ENCODE peak calls at places on chromosomes 5 and 9, in five cellular contexts. Z, W, L, J and C are unnamed samples.

GRCh38 chr9:4225291-4226119 is 74.4 kb downstream of the GLIS3 start:
- DNase-seq in J (no peak), L (peak), Z (no peak), W (peak), C (peak)

GRCh38 chr5:135715267-135716050 is 119.0 kb upstream of the SLC25A48 start:
- DNase-seq in J (no peak), W (no peak), L (no peak), Z (no peak), C (no peak)

GRCh38 chr5:108681079-108681921 is 66.4 kb upstream of the FER start:
- DNase-seq in J (no peak), L (peak), Z (no peak), W (peak), C (peak)

GRCh38 chr5:139642213-139642612 is 5.9 kb upstream of the CXXC5 start:
- DNase-seq in Z (no peak), J (no peak), W (no peak), L (no peak), C (no peak)

GRCh38 chr5:26487553-26487952 is 550.8 kb downstream of the CDH9 start:
- DNase-seq in Z (no peak), J (no peak), W (no peak), L (no peak), C (no peak)

GRCh38 chr5:23977996-23978395 is 470.6 kb downstream of the PRDM9 start:
- DNase-seq in J (no peak), Z (no peak), L (peak), W (no peak), C (peak)

GRCh38 chr9:5838884-5839571 is 6.1 kb upstream of the ERMP1 start:
- DNase-seq in Z (no peak), W (peak), J (no peak), L (no peak), C (peak)

GRCh38 chr9:100505564-100506159 is 32.7 kb downstream of the TMEFF1 start:
- DNase-seq in Z (no peak), J (peak), W (peak), L (peak), C (peak)

GRCh38 chr9:100700689-100701318 is 122.9 kb downstream of the CAVIN4 start:
- DNase-seq in W (peak), Z (no peak), J (no peak), L (no peak), C (no peak)

GRCh38 chr5:16137177-16137576 is 42.4 kb downstream of the MARCHF11 start:
- DNase-seq in J (no peak), W (no peak), L (no peak), Z (no peak), C (no peak)

GRCh38 chr5:78920604-78921003 is 64.5 kb downstream of the ARSB start:
- DNase-seq in J (no peak), L (peak), Z (no peak), W (no peak), C (peak)

DNA sequence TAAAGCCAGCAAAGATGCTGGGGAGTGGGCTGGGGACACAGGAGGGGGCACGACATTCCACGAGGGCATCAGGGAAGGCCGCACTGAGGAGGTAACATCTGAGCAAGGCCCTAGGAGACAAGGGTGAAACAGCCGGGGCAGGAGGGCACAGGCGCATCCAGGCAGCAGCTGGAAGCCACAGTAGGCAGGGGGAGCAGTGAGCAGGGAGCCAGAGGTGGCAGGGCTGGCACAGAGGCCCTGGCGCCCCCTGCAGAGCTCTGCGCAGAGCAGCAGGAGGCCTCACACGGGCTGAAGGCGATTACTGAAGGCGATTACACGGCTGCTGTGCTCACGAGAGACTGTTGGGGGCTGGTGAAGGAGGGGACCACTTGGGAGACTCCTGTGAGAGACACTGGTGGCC is 15.4 kb downstream of the LMAN2 start:
- DNase-seq in L (peak), Z (peak), J (no peak), W (peak), C (peak)
- TF ChIP-seq CTCF in L (peak), Z (no peak), J (no peak), W (peak), C (no peak)

DNA sequence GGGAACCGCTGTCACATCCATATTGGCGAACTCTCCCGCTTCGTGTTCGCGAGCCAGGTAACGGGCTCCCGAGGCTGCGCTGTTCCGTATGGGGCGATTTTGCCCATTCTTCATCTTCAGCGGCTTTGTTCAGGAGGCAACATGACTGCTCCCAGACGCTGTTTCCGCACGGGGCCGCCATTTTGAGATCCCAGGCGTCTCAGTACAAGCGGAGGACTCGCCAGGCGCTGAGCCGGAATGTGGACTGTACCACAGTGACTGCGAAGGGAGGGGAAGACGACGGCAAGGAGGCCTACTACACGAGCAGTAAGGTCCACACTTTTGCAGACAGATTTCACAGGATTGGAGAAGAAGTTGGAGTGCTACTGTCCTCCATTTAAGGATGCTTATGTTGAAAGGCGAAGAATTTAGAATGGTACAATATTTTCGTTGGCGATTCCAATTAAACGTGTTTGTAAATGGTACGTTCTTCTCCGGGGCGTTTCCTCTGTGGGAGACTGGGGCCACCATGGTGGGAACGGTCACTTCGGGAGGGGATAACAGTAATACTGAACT is 41.6 kb upstream of the ZNF300 start:
- DNase-seq in L (no peak), Z (peak), W (no peak), J (peak), C (peak)
- H3K4me3 ChIP-seq in L (no peak), Z (peak), W (no peak), J (peak), C (peak)

DNA sequence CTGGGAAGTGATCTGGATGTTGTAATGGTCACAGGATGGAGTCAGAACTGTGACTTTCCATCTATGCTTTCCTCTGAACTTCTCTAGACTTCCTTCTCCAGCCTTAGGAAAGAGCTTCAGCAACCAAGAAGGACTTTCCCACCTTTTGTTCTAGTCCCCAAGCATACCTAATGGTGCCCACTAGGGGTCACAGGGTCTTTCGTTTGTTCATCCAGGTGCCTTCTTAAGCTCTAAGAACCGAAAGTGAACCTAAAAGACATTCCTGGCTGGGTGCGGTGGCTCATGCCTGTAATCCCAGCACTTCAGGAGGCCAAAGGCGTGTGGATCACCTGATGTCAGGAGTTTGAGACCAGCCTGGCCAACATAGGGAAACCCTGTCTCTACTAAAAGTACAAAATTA is 1.8 kb upstream of the WNT8A start:
- DNase-seq in L (no peak), Z (no peak), J (no peak), W (no peak), C (no peak)
- TF ChIP-seq CTCF in L (no peak), Z (no peak), J (no peak), W (no peak), C (no peak)

DNA sequence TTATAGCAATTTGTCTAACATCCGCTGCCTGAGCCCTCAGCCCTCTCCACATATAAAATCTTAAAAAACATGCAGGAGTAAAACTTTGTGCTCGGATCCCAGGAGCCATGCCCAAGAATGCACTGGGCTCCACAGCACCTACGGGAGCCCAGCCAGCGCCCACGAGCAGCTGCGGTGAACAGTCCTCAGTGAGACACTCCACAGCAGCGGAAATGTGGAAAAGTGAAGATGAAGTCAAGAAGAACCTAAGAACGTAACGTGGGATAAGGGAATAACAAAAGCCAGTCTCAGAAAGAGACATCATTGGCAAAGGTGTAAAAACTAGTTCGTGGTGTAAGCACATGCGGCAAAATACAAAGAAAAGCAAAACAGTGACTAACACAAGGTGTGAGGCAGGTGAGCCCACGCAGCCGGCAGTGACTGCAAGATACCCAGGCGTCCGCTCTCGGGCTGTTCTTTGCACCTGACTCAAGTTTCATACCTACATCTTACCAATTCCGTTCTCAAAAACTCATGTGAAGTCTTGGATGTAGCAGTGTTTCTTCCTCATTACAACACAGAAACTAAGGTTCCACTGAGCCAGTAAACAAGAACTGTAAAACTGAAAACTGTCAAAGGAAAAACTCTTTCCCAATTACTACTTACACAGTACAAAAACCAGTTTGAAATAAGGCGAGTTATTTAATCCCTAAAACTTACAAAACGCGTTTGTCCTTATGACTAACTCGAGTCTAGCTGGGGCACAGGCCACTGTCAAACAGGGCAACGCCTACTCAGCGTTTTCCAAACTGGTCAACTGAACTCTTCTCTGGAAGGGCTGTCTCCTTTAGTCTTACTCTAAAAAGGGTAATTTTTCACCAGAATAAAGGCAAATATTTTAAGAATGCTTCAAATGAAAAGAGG is 1.7 kb downstream of the CAMSAP1 start:
- DNase-seq in L (no peak), W (peak), J (no peak), Z (no peak), C (peak)
- H3K4me3 ChIP-seq in L (peak), W (peak), J (peak), Z (peak), C (peak)

GRCh38 chr5:112917453-112918005 is 4.5 kb downstream of the REEP5 start:
- DNase-seq in W (no peak), L (no peak), Z (no peak), J (no peak), C (no peak)
- TF ChIP-seq CTCF in W (peak), L (no peak), Z (no peak), J (no peak), C (no peak)

GRCh38 chr5:53942724-53943123 is 367.6 kb downstream of the ARL15 start:
- DNase-seq in Z (no peak), W (no peak), L (no peak), J (no peak), C (peak)
- H3K4me3 ChIP-seq in Z (no peak), W (no peak), L (no peak), J (no peak), C (no peak)

GRCh38 chr9:98538203-98538602 is 170.5 kb downstream of the GABBR2 start:
- DNase-seq in J (no peak), W (no peak), L (no peak), Z (no peak), C (no peak)
- TF ChIP-seq CTCF in J (no peak), W (no peak), L (no peak), Z (no peak), C (no peak)